ENCODE peak calls at places on chromosomes 6 and 20, in ten cellular contexts. One of them, this sample, is unnamed.

GRCh38 chr20:10671850-10672578 is 1.8 kb downstream of the JAG1 start:
- DNase-seq in left ventricle myocardium inferior: peak
- DNase-seq in Peyer's patch: peak
- DNase-seq in OCI-LY7: no peak
- DNase-seq in WERI-Rb-1: peak
- DNase-seq in endothelial cell of umbilical vein: peak
- DNase-seq in tibial artery: peak
- DNase-seq in kidney: peak
- DNase-seq in lower lobe of right lung: peak
- DNase-seq in body of pancreas: peak
- DNase-seq in this sample: peak

GRCh38 chr6:35259946-35260626 is 551 bp downstream of the ZNF76 start:
- DNase-seq in left ventricle myocardium inferior: peak
- DNase-seq in Peyer's patch: peak
- DNase-seq in OCI-LY7: peak
- DNase-seq in WERI-Rb-1: peak
- DNase-seq in endothelial cell of umbilical vein: no peak
- DNase-seq in tibial artery: peak
- DNase-seq in kidney: peak
- DNase-seq in lower lobe of right lung: peak
- DNase-seq in body of pancreas: peak
- DNase-seq in this sample: peak

GRCh38 chr6:39021041-39021440 is 27.5 kb upstream of the GLP1R start:
- DNase-seq in left ventricle myocardium inferior: no peak
- DNase-seq in Peyer's patch: no peak
- DNase-seq in OCI-LY7: no peak
- DNase-seq in WERI-Rb-1: no peak
- DNase-seq in endothelial cell of umbilical vein: no peak
- DNase-seq in tibial artery: no peak
- DNase-seq in kidney: no peak
- DNase-seq in lower lobe of right lung: no peak
- DNase-seq in body of pancreas: no peak
- DNase-seq in this sample: no peak

GRCh38 chr6:75492769-75493168 is 831 bp downstream of the FILIP1 start:
- DNase-seq in left ventricle myocardium inferior: no peak
- DNase-seq in Peyer's patch: no peak
- DNase-seq in OCI-LY7: no peak
- DNase-seq in WERI-Rb-1: no peak
- DNase-seq in endothelial cell of umbilical vein: no peak
- DNase-seq in tibial artery: no peak
- DNase-seq in kidney: no peak
- DNase-seq in lower lobe of right lung: no peak
- DNase-seq in body of pancreas: peak
- DNase-seq in this sample: no peak

GRCh38 chr6:142885182-142885867 is 59.7 kb downstream of the HIVEP2 start:
- DNase-seq in left ventricle myocardium inferior: no peak
- DNase-seq in Peyer's patch: no peak
- DNase-seq in OCI-LY7: peak
- DNase-seq in WERI-Rb-1: no peak
- DNase-seq in endothelial cell of umbilical vein: peak
- DNase-seq in tibial artery: no peak
- DNase-seq in kidney: no peak
- DNase-seq in lower lobe of right lung: no peak
- DNase-seq in body of pancreas: peak
- DNase-seq in this sample: no peak

GRCh38 chr6:121616411-121616810 is 181.0 kb downstream of the GJA1 start:
- DNase-seq in left ventricle myocardium inferior: no peak
- DNase-seq in Peyer's patch: no peak
- DNase-seq in OCI-LY7: no peak
- DNase-seq in WERI-Rb-1: no peak
- DNase-seq in endothelial cell of umbilical vein: no peak
- DNase-seq in tibial artery: no peak
- DNase-seq in kidney: no peak
- DNase-seq in lower lobe of right lung: no peak
- DNase-seq in body of pancreas: no peak
- DNase-seq in this sample: no peak

GRCh38 chr6:118476554-118476953 is 71.5 kb upstream of the PLN start:
- DNase-seq in left ventricle myocardium inferior: no peak
- DNase-seq in Peyer's patch: no peak
- DNase-seq in OCI-LY7: no peak
- DNase-seq in WERI-Rb-1: no peak
- DNase-seq in endothelial cell of umbilical vein: no peak
- DNase-seq in tibial artery: no peak
- DNase-seq in kidney: no peak
- DNase-seq in lower lobe of right lung: no peak
- DNase-seq in body of pancreas: no peak
- DNase-seq in this sample: no peak

GRCh38 chr6:163782436-163783003 is 368.0 kb downstream of the QKI start:
- DNase-seq in left ventricle myocardium inferior: no peak
- DNase-seq in Peyer's patch: no peak
- DNase-seq in OCI-LY7: peak
- DNase-seq in WERI-Rb-1: no peak
- DNase-seq in endothelial cell of umbilical vein: no peak
- DNase-seq in tibial artery: no peak
- DNase-seq in kidney: no peak
- DNase-seq in lower lobe of right lung: no peak
- DNase-seq in body of pancreas: no peak
- DNase-seq in this sample: no peak

GRCh38 chr20:62999580-62999979 is 7.2 kb downstream of the BHLHE23 start:
- DNase-seq in left ventricle myocardium inferior: no peak
- DNase-seq in Peyer's patch: no peak
- DNase-seq in OCI-LY7: no peak
- DNase-seq in WERI-Rb-1: no peak
- DNase-seq in endothelial cell of umbilical vein: no peak
- DNase-seq in tibial artery: no peak
- DNase-seq in kidney: no peak
- DNase-seq in lower lobe of right lung: no peak
- DNase-seq in body of pancreas: no peak
- DNase-seq in this sample: no peak

GRCh38 chr6:83199865-83200230 is 6.7 kb downstream of the RWDD2A start:
- DNase-seq in left ventricle myocardium inferior: no peak
- DNase-seq in Peyer's patch: no peak
- DNase-seq in OCI-LY7: no peak
- DNase-seq in WERI-Rb-1: no peak
- DNase-seq in endothelial cell of umbilical vein: peak
- DNase-seq in tibial artery: no peak
- DNase-seq in kidney: no peak
- DNase-seq in lower lobe of right lung: no peak
- DNase-seq in body of pancreas: no peak
- DNase-seq in this sample: no peak

GRCh38 chr20:57388953-57389694 is 2.1 kb upstream of the RBM38 start:
- DNase-seq in left ventricle myocardium inferior: peak
- DNase-seq in Peyer's patch: peak
- DNase-seq in OCI-LY7: peak
- DNase-seq in WERI-Rb-1: no peak
- DNase-seq in endothelial cell of umbilical vein: peak
- DNase-seq in tibial artery: peak
- DNase-seq in kidney: peak
- DNase-seq in lower lobe of right lung: peak
- DNase-seq in body of pancreas: peak
- DNase-seq in this sample: peak

GRCh38 chr6:12479885-12480284 is 189.7 kb downstream of the EDN1 start:
- DNase-seq in left ventricle myocardium inferior: no peak
- DNase-seq in Peyer's patch: no peak
- DNase-seq in OCI-LY7: no peak
- DNase-seq in WERI-Rb-1: no peak
- DNase-seq in endothelial cell of umbilical vein: peak
- DNase-seq in tibial artery: no peak
- DNase-seq in kidney: no peak
- DNase-seq in lower lobe of right lung: no peak
- DNase-seq in body of pancreas: no peak
- DNase-seq in this sample: no peak

GRCh38 chr20:59120491-59120890 is 43.1 kb upstream of the ZNF831 start:
- DNase-seq in left ventricle myocardium inferior: no peak
- DNase-seq in Peyer's patch: no peak
- DNase-seq in OCI-LY7: peak
- DNase-seq in WERI-Rb-1: no peak
- DNase-seq in endothelial cell of umbilical vein: no peak
- DNase-seq in tibial artery: no peak
- DNase-seq in kidney: no peak
- DNase-seq in lower lobe of right lung: no peak
- DNase-seq in body of pancreas: no peak
- DNase-seq in this sample: no peak

GRCh38 chr6:119207973-119208725 is 129.7 kb upstream of the FAM184A start:
- DNase-seq in left ventricle myocardium inferior: no peak
- DNase-seq in Peyer's patch: no peak
- DNase-seq in OCI-LY7: no peak
- DNase-seq in WERI-Rb-1: no peak
- DNase-seq in endothelial cell of umbilical vein: no peak
- DNase-seq in tibial artery: no peak
- DNase-seq in kidney: no peak
- DNase-seq in lower lobe of right lung: no peak
- DNase-seq in body of pancreas: no peak
- DNase-seq in this sample: no peak

GRCh38 chr20:38460040-38460623 is 12.5 kb upstream of the RALGAPB start:
- DNase-seq in left ventricle myocardium inferior: no peak
- DNase-seq in Peyer's patch: no peak
- DNase-seq in OCI-LY7: no peak
- DNase-seq in WERI-Rb-1: no peak
- DNase-seq in endothelial cell of umbilical vein: peak
- DNase-seq in tibial artery: no peak
- DNase-seq in kidney: no peak
- DNase-seq in lower lobe of right lung: no peak
- DNase-seq in body of pancreas: peak
- DNase-seq in this sample: no peak

GRCh38 chr6:62707156-62707555 is 421.1 kb upstream of the KHDRBS2 start:
- DNase-seq in left ventricle myocardium inferior: no peak
- DNase-seq in Peyer's patch: no peak
- DNase-seq in OCI-LY7: no peak
- DNase-seq in WERI-Rb-1: no peak
- DNase-seq in endothelial cell of umbilical vein: no peak
- DNase-seq in tibial artery: no peak
- DNase-seq in kidney: no peak
- DNase-seq in lower lobe of right lung: no peak
- DNase-seq in body of pancreas: no peak
- DNase-seq in this sample: no peak

GRCh38 chr20:43034981-43035724 is 154.6 kb downstream of the PTPRT start:
- DNase-seq in left ventricle myocardium inferior: no peak
- DNase-seq in Peyer's patch: no peak
- DNase-seq in OCI-LY7: no peak
- DNase-seq in WERI-Rb-1: no peak
- DNase-seq in endothelial cell of umbilical vein: no peak
- DNase-seq in tibial artery: no peak
- DNase-seq in kidney: no peak
- DNase-seq in lower lobe of right lung: no peak
- DNase-seq in body of pancreas: no peak
- DNase-seq in this sample: no peak
- TF ChIP-seq CTCF in left ventricle myocardium inferior: no peak
- TF ChIP-seq CTCF in Peyer's patch: no peak
- TF ChIP-seq CTCF in OCI-LY7: no peak
- TF ChIP-seq CTCF in WERI-Rb-1: no peak
- TF ChIP-seq CTCF in endothelial cell of umbilical vein: no peak
- TF ChIP-seq CTCF in tibial artery: no peak
- TF ChIP-seq CTCF in kidney: no peak
- TF ChIP-seq CTCF in lower lobe of right lung: no peak
- TF ChIP-seq CTCF in body of pancreas: no peak
- TF ChIP-seq CTCF in this sample: no peak

DNA sequence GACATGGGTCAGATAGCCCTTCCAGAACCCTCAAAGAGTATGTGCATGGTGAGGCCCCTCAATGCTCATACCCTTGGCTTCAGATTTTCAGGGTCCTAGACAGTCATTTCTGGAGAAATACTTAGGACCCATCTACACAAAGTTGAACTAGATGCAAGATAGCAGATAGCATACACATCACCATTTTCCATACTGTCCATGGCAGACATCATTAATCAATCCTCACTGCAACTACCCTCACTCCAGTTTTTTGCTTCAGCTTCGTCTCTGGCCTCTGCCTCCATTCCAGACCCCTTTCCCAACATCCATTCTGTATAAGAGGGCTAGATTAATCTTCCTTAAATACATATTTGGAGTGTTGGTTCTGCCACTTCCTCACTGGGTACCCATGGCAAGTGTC is 95.5 kb upstream of the MYL9 start:
- DNase-seq in left ventricle myocardium inferior: no peak
- DNase-seq in Peyer's patch: no peak
- DNase-seq in OCI-LY7: no peak
- DNase-seq in WERI-Rb-1: no peak
- DNase-seq in endothelial cell of umbilical vein: no peak
- DNase-seq in tibial artery: no peak
- DNase-seq in kidney: no peak
- DNase-seq in lower lobe of right lung: no peak
- DNase-seq in body of pancreas: no peak
- DNase-seq in this sample: no peak
- H3K27ac ChIP-seq in left ventricle myocardium inferior: no peak
- H3K27ac ChIP-seq in Peyer's patch: no peak
- H3K27ac ChIP-seq in OCI-LY7: no peak
- H3K27ac ChIP-seq in WERI-Rb-1: no peak
- H3K27ac ChIP-seq in endothelial cell of umbilical vein: no peak
- H3K27ac ChIP-seq in tibial artery: no peak
- H3K27ac ChIP-seq in kidney: no peak
- H3K27ac ChIP-seq in lower lobe of right lung: no peak
- H3K27ac ChIP-seq in body of pancreas: no peak
- H3K27ac ChIP-seq in this sample: no peak

DNA sequence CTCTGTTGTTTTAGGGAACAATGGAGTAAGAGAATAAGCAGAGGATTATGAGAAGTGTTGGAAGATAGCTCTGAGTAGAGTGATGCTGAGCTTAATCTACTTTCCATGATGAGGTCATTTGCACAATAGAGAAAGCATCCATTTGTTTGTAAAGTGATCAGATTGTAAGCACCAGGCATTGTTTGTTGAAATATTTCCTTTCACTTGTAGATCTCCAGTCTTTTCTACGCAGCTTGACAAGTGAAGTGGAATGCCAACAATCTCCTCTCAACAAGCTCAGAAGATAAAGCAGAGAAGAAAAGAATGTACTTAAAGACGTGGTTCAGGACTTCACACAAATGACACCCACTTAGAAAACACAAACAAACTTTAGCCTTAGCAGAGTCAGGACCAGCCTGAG is 80.1 kb upstream of the MARCKS start:
- DNase-seq in left ventricle myocardium inferior: no peak
- DNase-seq in Peyer's patch: no peak
- DNase-seq in OCI-LY7: no peak
- DNase-seq in WERI-Rb-1: no peak
- DNase-seq in endothelial cell of umbilical vein: no peak
- DNase-seq in tibial artery: no peak
- DNase-seq in kidney: no peak
- DNase-seq in lower lobe of right lung: no peak
- DNase-seq in body of pancreas: no peak
- DNase-seq in this sample: no peak
- H3K4me3 ChIP-seq in left ventricle myocardium inferior: no peak
- H3K4me3 ChIP-seq in Peyer's patch: no peak
- H3K4me3 ChIP-seq in OCI-LY7: no peak
- H3K4me3 ChIP-seq in WERI-Rb-1: no peak
- H3K4me3 ChIP-seq in endothelial cell of umbilical vein: no peak
- H3K4me3 ChIP-seq in tibial artery: no peak
- H3K4me3 ChIP-seq in kidney: no peak
- H3K4me3 ChIP-seq in lower lobe of right lung: no peak
- H3K4me3 ChIP-seq in body of pancreas: no peak
- H3K4me3 ChIP-seq in this sample: no peak

DNA sequence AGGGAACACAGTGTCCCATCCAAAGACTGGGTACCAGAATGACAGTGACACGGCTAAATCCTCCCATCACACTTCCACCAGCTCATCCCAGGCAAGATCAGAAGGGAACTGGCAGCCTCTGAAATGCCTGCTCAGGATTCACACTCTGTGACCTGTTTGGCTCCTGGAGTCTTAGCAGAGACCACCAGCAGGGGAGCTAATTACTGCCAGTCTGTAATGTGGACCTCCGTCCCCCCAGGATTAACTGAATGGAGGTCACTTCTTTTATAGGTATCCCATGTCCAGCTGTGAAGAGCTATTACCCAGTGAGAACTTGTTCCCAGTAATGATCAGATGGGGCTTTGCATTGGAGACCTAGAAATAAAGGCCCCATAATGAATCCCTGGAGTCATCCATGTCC is 45.2 kb downstream of the DEFB114 start:
- DNase-seq in left ventricle myocardium inferior: no peak
- DNase-seq in Peyer's patch: no peak
- DNase-seq in OCI-LY7: no peak
- DNase-seq in WERI-Rb-1: peak
- DNase-seq in endothelial cell of umbilical vein: no peak
- DNase-seq in tibial artery: no peak
- DNase-seq in kidney: no peak
- DNase-seq in lower lobe of right lung: no peak
- DNase-seq in body of pancreas: no peak
- DNase-seq in this sample: no peak
- TF ChIP-seq CTCF in left ventricle myocardium inferior: no peak
- TF ChIP-seq CTCF in Peyer's patch: no peak
- TF ChIP-seq CTCF in OCI-LY7: no peak
- TF ChIP-seq CTCF in WERI-Rb-1: peak
- TF ChIP-seq CTCF in endothelial cell of umbilical vein: no peak
- TF ChIP-seq CTCF in tibial artery: no peak
- TF ChIP-seq CTCF in kidney: no peak
- TF ChIP-seq CTCF in lower lobe of right lung: no peak
- TF ChIP-seq CTCF in body of pancreas: no peak
- TF ChIP-seq CTCF in this sample: no peak

This sample was measured in upper lobe of right lung.